ENCODE peak calls at places on chromosomes 6 and 20, in five cellular contexts. O, J, M, Y and T are unnamed samples.

GRCh38 chr20:9515761-9516657 is 1.6 kb downstream of the LAMP5 start:
- DNase-seq in O (no peak), J (no peak), M (no peak), Y (no peak), T (no peak)

GRCh38 chr6:85404497-85405174 is 45.2 kb upstream of the NT5E start:
- DNase-seq in O (peak; percentile 87), J (peak; percentile 95), M (no peak), Y (peak; percentile 57), T (peak; percentile 80)

GRCh38 chr20:23100754-23101107 is 14.6 kb upstream of the CD93 start:
- DNase-seq in O (no peak), J (no peak), M (no peak), Y (no peak), T (no peak)

GRCh38 chr6:46011241-46012085 is 4.2 kb downstream of the CLIC5 start:
- DNase-seq in O (peak; percentile 77), J (peak; percentile 36), M (peak; percentile 64), Y (peak; percentile 52), T (peak; percentile 33)

GRCh38 chr6:137241481-137242011 is 22.4 kb upstream of the IFNGR1 start:
- DNase-seq in O (peak; percentile 86), J (peak; percentile 86), M (no peak), Y (no peak), T (no peak)

GRCh38 chr6:56046576-56046975 is 171.2 kb upstream of the BMP5 start:
- DNase-seq in O (peak; percentile 77), J (peak; percentile 82), M (no peak), Y (peak; percentile 16), T (peak; percentile 43)

GRCh38 chr20:20371133-20371532 is 3.2 kb downstream of the INSM1 start:
- DNase-seq in O (no peak), J (no peak), M (no peak), Y (no peak), T (no peak)

GRCh38 chr20:41094656-41095055 is 42.7 kb upstream of the PLCG1 start:
- DNase-seq in O (no peak), J (peak; percentile 22), M (no peak), Y (no peak), T (peak; percentile 43)

GRCh38 chr6:169158182-169158573 is 95.5 kb downstream of the THBS2 start:
- DNase-seq in O (peak; percentile 91), J (peak; percentile 77), M (no peak), Y (no peak), T (no peak)

GRCh38 chr20:33709398-33709797 is 10.7 kb downstream of the PXMP4 start:
- DNase-seq in O (no peak), J (no peak), M (no peak), Y (no peak), T (peak; percentile 25)

GRCh38 chr6:126625019-126625418 is 285.1 kb downstream of the CENPW start:
- DNase-seq in O (peak; percentile 64), J (peak; percentile 22), M (no peak), Y (no peak), T (peak; percentile 47)